ENCODE peak calls at places on chromosome 13, in four cellular contexts. C is ovary; I is body of pancreas; W is naive thymus-derived CD4-positive, alpha-beta T cell. R is an unnamed sample.

GRCh38 chr13:103884139-103884723 is 818.0 kb upstream of the SLC10A2 start:
- DNase-seq in C (no peak), I (no peak), W (no peak), R (no peak)

GRCh38 chr13:113846639-113847318 is 17.1 kb downstream of the GAS6 start:
- DNase-seq in C (peak), I (no peak), W (no peak), R (no peak)

GRCh38 chr13:114044486-114044885 is 70.6 kb upstream of the C13orf46 start:
- DNase-seq in C (no peak), I (no peak), W (no peak), R (no peak)

GRCh38 chr13:110123041-110123809 is 183.7 kb downstream of the COL4A1 start:
- DNase-seq in C (no peak), I (no peak), W (no peak), R (no peak)

GRCh38 chr13:44163108-44163507 is 210.5 kb upstream of the SERP2 start:
- DNase-seq in C (no peak), I (no peak), W (no peak), R (no peak)

GRCh38 chr13:66940113-66940512 is 290.0 kb downstream of the PCDH9 start:
- DNase-seq in C (no peak), I (no peak), W (no peak), R (no peak)

GRCh38 chr13:67878376-67878775 is 648.2 kb upstream of the PCDH9 start:
- DNase-seq in C (no peak), I (no peak), W (no peak), R (no peak)

GRCh38 chr13:25200783-25201182 is 28.7 kb upstream of the AMER2 start:
- DNase-seq in C (no peak), I (no peak), W (no peak), R (no peak)

GRCh38 chr13:98217597-98217996 is 40.5 kb upstream of the RNF113B start:
- DNase-seq in C (no peak), I (no peak), W (no peak), R (no peak)

GRCh38 chr13:96768524-96768923 is 225.8 kb downstream of the OXGR1 start:
- DNase-seq in C (no peak), I (no peak), W (no peak), R (no peak)

GRCh38 chr13:62626771-62627170 is 1211.1 kb upstream of the PCDH20 start:
- DNase-seq in C (no peak), I (no peak), W (no peak), R (no peak)

GRCh38 chr13:37023871-37024270 is 23.3 kb downstream of the EXOSC8 start:
- DNase-seq in C (no peak), I (no peak), W (no peak), R (no peak)

GRCh38 chr13:101838305-101838835 is 385.9 kb downstream of the ITGBL1 start:
- DNase-seq in C (no peak), I (no peak), W (no peak), R (no peak)

GRCh38 chr13:90197722-90198121 is 1149.8 kb upstream of the MIR17HG start:
- DNase-seq in C (no peak), I (no peak), W (no peak), R (no peak)

GRCh38 chr13:98843482-98843877 is 91.0 kb upstream of the SLC15A1 start:
- DNase-seq in C (no peak), I (no peak), W (no peak), R (no peak)

GRCh38 chr13:109786457-109787134 is at the start of gene IRS2:
- DNase-seq in C (peak), I (peak), W (peak), R (peak)

GRCh38 chr13:98775844-98776598 is 23.5 kb upstream of the SLC15A1 start:
- DNase-seq in C (no peak), I (no peak), W (no peak), R (no peak)

GRCh38 chr13:110103479-110103878 is 203.5 kb downstream of the COL4A1 start:
- DNase-seq in C (no peak), I (no peak), W (no peak), R (no peak)

GRCh38 chr13:32581177-32581786 is 5.0 kb upstream of the PDS5B start:
- DNase-seq in C (no peak), I (no peak), W (no peak), R (no peak)

GRCh38 chr13:51811920-51812328 is 8.0 kb upstream of the DHRS12 start:
- DNase-seq in C (no peak), I (no peak), W (no peak), R (no peak)

GRCh38 chr13:111204438-111205177 is 89.5 kb downstream of the ARHGEF7 start:
- DNase-seq in C (peak), I (peak), W (no peak), R (no peak)

GRCh38 chr13:95708390-95708774 is 31.4 kb downstream of the DNAJC3 start:
- DNase-seq in C (no peak), I (no peak), W (no peak), R (no peak)

GRCh38 chr13:79604752-79605151 is 123.8 kb downstream of the NDFIP2 start:
- DNase-seq in C (no peak), I (no peak), W (no peak), R (no peak)

GRCh38 chr13:97658556-97658955 is 224.6 kb downstream of the RAP2A start:
- DNase-seq in C (no peak), I (no peak), W (no peak), R (no peak)

GRCh38 chr13:60837806-60838205 is 440.8 kb downstream of the TDRD3 start:
- DNase-seq in C (no peak), I (no peak), W (no peak), R (no peak)

GRCh38 chr13:40985596-40986327 is 33.4 kb downstream of the ELF1 start:
- DNase-seq in C (no peak), I (no peak), W (no peak), R (no peak)

GRCh38 chr13:38350114-38350617 is 515 bp downstream of the UFM1 start:
- DNase-seq in C (peak), I (peak), W (peak), R (peak)

GRCh38 chr13:39148513-39148961 is 110.3 kb downstream of the NHLRC3 start:
- DNase-seq in C (no peak), I (peak), W (no peak), R (no peak)

GRCh38 chr13:97369269-97369893 is 64.6 kb upstream of the RAP2A start:
- DNase-seq in C (no peak), I (no peak), W (no peak), R (no peak)

GRCh38 chr13:79936368-79937136 is 404.4 kb downstream of the SPRY2 start:
- DNase-seq in C (no peak), I (peak), W (no peak), R (no peak)

GRCh38 chr13:73767191-73767741 is 366.9 kb downstream of the KLF12 start:
- DNase-seq in C (no peak), I (no peak), W (no peak), R (no peak)

GRCh38 chr13:73767747-73768315 is 366.4 kb downstream of the KLF12 start:
- DNase-seq in C (no peak), I (no peak), W (no peak), R (no peak)

DNA sequence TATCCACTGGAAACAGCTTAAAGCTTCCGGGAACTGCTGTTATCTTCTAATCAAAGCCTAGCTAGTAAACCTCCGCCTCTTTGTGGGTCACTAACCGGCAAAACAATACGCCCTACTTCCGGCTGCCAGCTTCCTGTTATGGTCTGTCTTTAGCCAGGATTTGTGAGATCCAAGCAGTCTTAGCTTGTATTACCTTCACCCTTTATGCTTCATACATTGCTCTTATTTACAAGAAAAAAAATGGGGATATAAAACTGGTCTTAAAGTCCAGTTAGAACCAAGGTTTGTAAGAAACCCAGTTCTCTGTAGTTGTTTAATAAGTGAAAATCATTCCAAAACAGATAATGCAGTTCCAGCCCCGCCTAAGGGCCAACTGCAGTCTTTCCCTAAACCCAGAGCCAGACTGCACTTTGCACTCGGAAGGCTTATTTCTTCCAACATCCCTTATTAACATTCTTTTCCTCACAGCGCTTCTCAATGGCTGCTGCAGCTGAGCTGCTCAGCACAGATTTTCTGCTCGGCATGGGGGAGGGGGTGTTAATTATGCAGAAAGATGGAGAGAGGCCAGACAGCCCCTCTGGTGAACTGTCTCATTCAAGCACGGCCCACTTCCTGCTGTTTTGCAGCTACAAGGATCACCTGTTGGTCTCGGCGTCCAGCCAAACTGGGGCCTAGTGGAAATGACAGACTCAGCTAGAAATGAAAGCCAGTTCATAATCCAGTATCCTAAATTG is 368.4 kb downstream of the KLF12 start:
- DNase-seq in C (peak), I (peak), W (peak), R (peak)
- H3K4me3 ChIP-seq in C (no peak), I (no peak), W (peak), R (peak)

DNA sequence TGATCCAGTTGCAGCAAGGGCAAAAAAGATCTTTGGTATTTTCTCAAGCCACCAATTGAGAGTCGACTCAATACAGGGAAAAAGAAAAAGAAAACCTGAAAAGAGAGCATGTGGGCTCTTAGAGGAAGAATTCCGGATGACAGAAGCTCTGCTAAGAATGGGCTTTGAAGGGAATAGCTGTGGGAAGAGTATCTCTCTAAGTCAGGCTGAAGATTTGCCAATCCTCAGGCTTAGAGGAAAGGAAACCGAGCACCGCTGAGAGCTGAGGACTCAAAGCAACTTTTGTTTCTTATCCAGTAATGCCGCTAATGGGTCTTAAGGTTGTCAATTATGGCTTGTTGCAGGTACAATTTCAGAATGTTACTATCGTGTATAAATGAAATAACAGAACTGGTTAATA is 166.4 kb downstream of the EFNB2 start:
- DNase-seq in C (no peak), I (no peak), W (no peak), R (no peak)
- H3K4me3 ChIP-seq in C (no peak), I (no peak), W (no peak), R (no peak)

GRCh38 chr13:28267495-28267894 is 129.2 kb downstream of the PAN3 start:
- DNase-seq in C (no peak), I (no peak), W (no peak), R (no peak)
- H3K4me3 ChIP-seq in C (no peak), I (no peak), W (no peak), R (no peak)

DNA sequence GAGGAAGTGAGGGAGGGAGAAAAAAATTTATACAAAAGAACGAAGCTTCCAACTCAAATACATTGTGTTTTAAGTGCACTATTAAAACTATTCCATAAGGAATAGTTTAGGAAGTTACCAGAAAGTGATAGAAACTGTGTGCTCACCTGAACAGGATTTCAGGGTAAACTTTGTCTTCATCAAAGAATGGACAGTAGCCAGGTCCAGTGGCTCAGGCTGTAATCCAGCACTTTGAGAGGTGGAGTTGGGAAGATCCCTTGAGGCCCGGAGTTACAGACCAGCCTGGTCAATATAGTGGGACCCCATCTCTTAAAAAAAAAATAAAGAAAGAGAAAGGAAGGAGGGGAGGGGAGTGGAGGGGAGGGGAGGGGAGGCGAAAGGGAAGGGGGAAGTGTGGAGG is 13.0 kb upstream of the CDADC1 start:
- DNase-seq in C (no peak), I (no peak), W (no peak), R (no peak)
- H3K4me3 ChIP-seq in C (no peak), I (no peak), W (no peak), R (no peak)

R was measured in GM12864.